ENCODE peak calls at places on chromosomes 11 and 22, in seven cellular contexts. One of them, this sample, is unnamed.

GRCh38 chr22:27195104-27195503 is 537.7 kb downstream of the MIAT start:
- DNase-seq in NB4: no peak
- DNase-seq in fibroblast of mammary gland: no peak
- DNase-seq in A549: no peak
- DNase-seq in kidney epithelial cell: no peak
- DNase-seq in BE2C: no peak
- DNase-seq in cardiac fibroblast: peak
- DNase-seq in this sample: no peak

GRCh38 chr11:71244116-71244815 is 8.1 kb downstream of the SHANK2 start:
- DNase-seq in NB4: no peak
- DNase-seq in fibroblast of mammary gland: peak
- DNase-seq in A549: no peak
- DNase-seq in kidney epithelial cell: no peak
- DNase-seq in BE2C: no peak
- DNase-seq in cardiac fibroblast: peak
- DNase-seq in this sample: no peak

GRCh38 chr11:128689946-128690745 is 3.7 kb upstream of the FLI1 start:
- DNase-seq in NB4: no peak
- DNase-seq in fibroblast of mammary gland: no peak
- DNase-seq in A549: no peak
- DNase-seq in kidney epithelial cell: no peak
- DNase-seq in BE2C: no peak
- DNase-seq in cardiac fibroblast: no peak
- DNase-seq in this sample: no peak

GRCh38 chr11:10295056-10295901 is 1.3 kb upstream of the SBF2 start:
- DNase-seq in NB4: peak
- DNase-seq in fibroblast of mammary gland: no peak
- DNase-seq in A549: no peak
- DNase-seq in kidney epithelial cell: no peak
- DNase-seq in BE2C: no peak
- DNase-seq in cardiac fibroblast: peak
- DNase-seq in this sample: no peak

GRCh38 chr11:20647976-20648565 is 21.3 kb upstream of the NELL1 start:
- DNase-seq in NB4: peak
- DNase-seq in fibroblast of mammary gland: peak
- DNase-seq in A549: peak
- DNase-seq in kidney epithelial cell: no peak
- DNase-seq in BE2C: peak
- DNase-seq in cardiac fibroblast: peak
- DNase-seq in this sample: peak

GRCh38 chr11:126669416-126669815 is 313.9 kb downstream of the ST3GAL4 start:
- DNase-seq in NB4: peak
- DNase-seq in fibroblast of mammary gland: peak
- DNase-seq in A549: no peak
- DNase-seq in kidney epithelial cell: peak
- DNase-seq in BE2C: no peak
- DNase-seq in cardiac fibroblast: no peak
- DNase-seq in this sample: peak

GRCh38 chr11:65887723-65888162 is 528 bp downstream of the FIBP start:
- DNase-seq in NB4: no peak
- DNase-seq in fibroblast of mammary gland: peak
- DNase-seq in A549: peak
- DNase-seq in kidney epithelial cell: no peak
- DNase-seq in BE2C: no peak
- DNase-seq in cardiac fibroblast: no peak
- DNase-seq in this sample: no peak

GRCh38 chr22:35301370-35301874 is 1.7 kb downstream of the TOM1 start:
- DNase-seq in NB4: peak
- DNase-seq in fibroblast of mammary gland: peak
- DNase-seq in A549: peak
- DNase-seq in kidney epithelial cell: no peak
- DNase-seq in BE2C: no peak
- DNase-seq in cardiac fibroblast: peak
- DNase-seq in this sample: peak

GRCh38 chr11:77095551-77096490 is 6.8 kb upstream of the OMP start:
- DNase-seq in NB4: no peak
- DNase-seq in fibroblast of mammary gland: no peak
- DNase-seq in A549: no peak
- DNase-seq in kidney epithelial cell: no peak
- DNase-seq in BE2C: peak
- DNase-seq in cardiac fibroblast: no peak
- DNase-seq in this sample: no peak

GRCh38 chr11:29937526-29937925 is 79.3 kb downstream of the KCNA4 start:
- DNase-seq in NB4: no peak
- DNase-seq in fibroblast of mammary gland: no peak
- DNase-seq in A549: no peak
- DNase-seq in kidney epithelial cell: no peak
- DNase-seq in BE2C: no peak
- DNase-seq in cardiac fibroblast: peak
- DNase-seq in this sample: no peak

GRCh38 chr11:125063429-125064043 is 431 bp downstream of the SLC37A2 start:
- DNase-seq in NB4: peak
- DNase-seq in fibroblast of mammary gland: no peak
- DNase-seq in A549: no peak
- DNase-seq in kidney epithelial cell: no peak
- DNase-seq in BE2C: no peak
- DNase-seq in cardiac fibroblast: no peak
- DNase-seq in this sample: no peak

GRCh38 chr22:47187558-47187957 is 425.1 kb downstream of the TBC1D22A start:
- DNase-seq in NB4: no peak
- DNase-seq in fibroblast of mammary gland: no peak
- DNase-seq in A549: no peak
- DNase-seq in kidney epithelial cell: no peak
- DNase-seq in BE2C: no peak
- DNase-seq in cardiac fibroblast: no peak
- DNase-seq in this sample: no peak

GRCh38 chr11:7143908-7144307 is 55.1 kb downstream of the RBMXL2 start:
- DNase-seq in NB4: peak
- DNase-seq in fibroblast of mammary gland: peak
- DNase-seq in A549: peak
- DNase-seq in kidney epithelial cell: no peak
- DNase-seq in BE2C: no peak
- DNase-seq in cardiac fibroblast: peak
- DNase-seq in this sample: peak

GRCh38 chr11:35393093-35393492 is 26.3 kb downstream of the SLC1A2 start:
- DNase-seq in NB4: peak
- DNase-seq in fibroblast of mammary gland: peak
- DNase-seq in A549: no peak
- DNase-seq in kidney epithelial cell: no peak
- DNase-seq in BE2C: peak
- DNase-seq in cardiac fibroblast: no peak
- DNase-seq in this sample: no peak

GRCh38 chr11:72924568-72925190 is 110.5 kb downstream of the ATG16L2 start:
- DNase-seq in NB4: peak
- DNase-seq in fibroblast of mammary gland: peak
- DNase-seq in A549: peak
- DNase-seq in kidney epithelial cell: no peak
- DNase-seq in BE2C: no peak
- DNase-seq in cardiac fibroblast: peak
- DNase-seq in this sample: peak

GRCh38 chr22:28548411-28548810 is 131.2 kb downstream of the TTC28 start:
- DNase-seq in NB4: no peak
- DNase-seq in fibroblast of mammary gland: no peak
- DNase-seq in A549: no peak
- DNase-seq in kidney epithelial cell: no peak
- DNase-seq in BE2C: no peak
- DNase-seq in cardiac fibroblast: no peak
- DNase-seq in this sample: no peak

GRCh38 chr11:9573775-9574555 is 495 bp downstream of the WEE1 start:
- DNase-seq in NB4: peak
- DNase-seq in fibroblast of mammary gland: no peak
- DNase-seq in A549: no peak
- DNase-seq in kidney epithelial cell: no peak
- DNase-seq in BE2C: no peak
- DNase-seq in cardiac fibroblast: peak
- DNase-seq in this sample: peak

GRCh38 chr11:57430946-57431345 is 4.0 kb upstream of the SLC43A3 start:
- DNase-seq in NB4: peak
- DNase-seq in fibroblast of mammary gland: no peak
- DNase-seq in A549: no peak
- DNase-seq in kidney epithelial cell: no peak
- DNase-seq in BE2C: no peak
- DNase-seq in cardiac fibroblast: no peak
- DNase-seq in this sample: no peak

GRCh38 chr22:48592931-48593330 is 1234.7 kb downstream of the BRD1 start:
- DNase-seq in NB4: no peak
- DNase-seq in fibroblast of mammary gland: no peak
- DNase-seq in A549: no peak
- DNase-seq in kidney epithelial cell: no peak
- DNase-seq in BE2C: no peak
- DNase-seq in cardiac fibroblast: no peak
- DNase-seq in this sample: no peak

DNA sequence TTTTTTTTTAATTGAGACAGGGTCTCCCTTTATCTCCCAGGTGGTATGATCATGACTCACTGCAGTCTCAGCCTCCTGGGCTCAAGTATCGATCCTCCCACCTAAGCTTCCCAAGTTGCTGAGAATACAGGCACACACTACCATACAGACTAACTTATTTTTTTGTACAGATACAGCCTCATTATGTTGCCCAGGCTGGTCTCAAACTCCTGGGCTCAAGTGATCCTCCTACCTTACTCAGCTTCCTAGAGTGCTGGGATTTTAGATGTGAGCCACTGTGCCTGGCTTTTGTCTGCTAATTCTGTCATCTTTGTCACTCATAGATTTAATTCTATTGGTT is 43.5 kb downstream of the CBL start:
- DNase-seq in NB4: no peak
- DNase-seq in fibroblast of mammary gland: no peak
- DNase-seq in A549: no peak
- DNase-seq in kidney epithelial cell: no peak
- DNase-seq in BE2C: no peak
- DNase-seq in cardiac fibroblast: no peak
- DNase-seq in this sample: no peak
- TF ChIP-seq CTCF in NB4: no peak
- TF ChIP-seq CTCF in fibroblast of mammary gland: no peak
- TF ChIP-seq CTCF in A549: no peak
- TF ChIP-seq CTCF in kidney epithelial cell: no peak
- TF ChIP-seq CTCF in BE2C: no peak
- TF ChIP-seq CTCF in cardiac fibroblast: no peak
- TF ChIP-seq CTCF in this sample: no peak

GRCh38 chr22:31106001-31106571 is 1.3 kb downstream of the SELENOM start:
- DNase-seq in NB4: no peak
- DNase-seq in fibroblast of mammary gland: peak
- DNase-seq in A549: peak
- DNase-seq in kidney epithelial cell: no peak
- DNase-seq in BE2C: no peak
- DNase-seq in cardiac fibroblast: no peak
- DNase-seq in this sample: no peak
- H3K4me3 ChIP-seq in NB4: no peak
- H3K4me3 ChIP-seq in fibroblast of mammary gland: peak
- H3K4me3 ChIP-seq in A549: no peak
- H3K4me3 ChIP-seq in kidney epithelial cell: no peak
- H3K4me3 ChIP-seq in BE2C: no peak
- H3K4me3 ChIP-seq in cardiac fibroblast: peak
- H3K4me3 ChIP-seq in this sample: peak

GRCh38 chr11:103659138-103659734 is 377.2 kb upstream of the DDI1 start:
- DNase-seq in NB4: no peak
- DNase-seq in fibroblast of mammary gland: peak
- DNase-seq in A549: peak
- DNase-seq in kidney epithelial cell: no peak
- DNase-seq in BE2C: peak
- DNase-seq in cardiac fibroblast: no peak
- DNase-seq in this sample: no peak
- TF ChIP-seq CTCF in NB4: peak
- TF ChIP-seq CTCF in fibroblast of mammary gland: peak
- TF ChIP-seq CTCF in A549: no peak
- TF ChIP-seq CTCF in kidney epithelial cell: peak
- TF ChIP-seq CTCF in BE2C: peak
- TF ChIP-seq CTCF in cardiac fibroblast: peak
- TF ChIP-seq CTCF in this sample: peak

DNA sequence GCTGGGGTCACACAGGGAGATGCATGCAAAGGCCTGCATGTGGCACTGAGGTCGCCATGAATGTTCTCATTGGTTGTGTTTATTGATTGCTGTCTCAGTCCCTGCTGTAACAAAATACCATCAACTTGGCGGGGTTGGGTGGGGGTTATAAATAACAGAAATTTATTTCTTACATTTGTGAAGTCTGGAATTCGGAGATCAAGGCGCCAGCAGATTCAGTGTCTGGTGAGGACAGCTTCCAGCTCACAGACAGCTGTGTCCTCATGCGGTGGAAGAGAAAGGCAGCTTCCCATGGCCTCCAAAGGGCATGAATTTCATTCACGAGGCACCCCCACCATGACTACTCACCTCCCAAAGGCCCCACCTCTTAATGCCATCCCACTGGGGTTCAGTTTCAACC is 29.4 kb upstream of the PHF21B start:
- DNase-seq in NB4: no peak
- DNase-seq in fibroblast of mammary gland: no peak
- DNase-seq in A549: no peak
- DNase-seq in kidney epithelial cell: no peak
- DNase-seq in BE2C: no peak
- DNase-seq in cardiac fibroblast: no peak
- DNase-seq in this sample: no peak
- H3K4me3 ChIP-seq in NB4: no peak
- H3K4me3 ChIP-seq in fibroblast of mammary gland: no peak
- H3K4me3 ChIP-seq in A549: no peak
- H3K4me3 ChIP-seq in kidney epithelial cell: no peak
- H3K4me3 ChIP-seq in BE2C: no peak
- H3K4me3 ChIP-seq in cardiac fibroblast: no peak
- H3K4me3 ChIP-seq in this sample: no peak

DNA sequence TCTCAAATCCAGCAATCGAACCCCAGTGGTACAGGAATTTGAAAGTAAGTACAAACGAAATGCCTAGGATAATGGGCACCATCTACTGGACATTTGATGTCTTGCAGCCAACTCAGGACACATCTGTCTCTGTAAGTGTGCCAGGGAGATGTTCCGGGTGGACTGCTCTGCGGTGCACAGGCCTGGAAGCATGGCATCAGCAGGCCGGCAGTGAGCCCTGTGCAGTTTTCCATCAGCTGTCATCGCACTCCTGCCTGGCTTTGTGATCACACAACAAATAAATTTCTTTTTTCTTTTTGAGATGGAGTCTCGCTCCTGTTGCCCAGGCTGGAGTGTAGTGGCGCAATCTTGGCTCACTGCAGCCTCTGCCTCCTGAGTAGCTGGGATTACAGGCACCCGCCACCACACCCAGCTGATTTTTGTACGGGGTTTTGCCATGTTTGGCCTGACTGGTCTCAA is 71.0 kb downstream of the JAM3 start:
- DNase-seq in NB4: peak
- DNase-seq in fibroblast of mammary gland: peak
- DNase-seq in A549: peak
- DNase-seq in kidney epithelial cell: peak
- DNase-seq in BE2C: peak
- DNase-seq in cardiac fibroblast: peak
- DNase-seq in this sample: peak
- TF ChIP-seq CTCF in NB4: peak
- TF ChIP-seq CTCF in fibroblast of mammary gland: peak
- TF ChIP-seq CTCF in A549: peak
- TF ChIP-seq CTCF in kidney epithelial cell: peak
- TF ChIP-seq CTCF in BE2C: peak
- TF ChIP-seq CTCF in cardiac fibroblast: peak
- TF ChIP-seq CTCF in this sample: peak

This sample was measured in fibroblast of pulmonary artery.